ENCODE peak calls at places on chromosome 5, in four cellular contexts. L, N, F and K are unnamed samples.

GRCh38 chr5:164301708-164302107 is 796.3 kb downstream of the MAT2B start:
- DNase-seq in L (no peak), N (no peak), F (no peak), K (no peak)

GRCh38 chr5:88281322-88281721 is 12.7 kb upstream of the TMEM161B start:
- DNase-seq in L (no peak), N (no peak), F (no peak), K (no peak)

GRCh38 chr5:175517824-175518450 is 39.6 kb downstream of the SFXN1 start:
- DNase-seq in L (no peak), N (no peak), F (no peak), K (peak)

GRCh38 chr5:116510525-116510924 is 64.1 kb downstream of the SEMA6A start:
- DNase-seq in L (no peak), N (no peak), F (no peak), K (no peak)

GRCh38 chr5:139130217-139130616 is 68.0 kb downstream of the SIL1 start:
- DNase-seq in L (no peak), N (no peak), F (no peak), K (no peak)

GRCh38 chr5:65914644-65915196 is 11.7 kb upstream of the ERBIN start:
- DNase-seq in L (peak), N (peak), F (no peak), K (peak)

GRCh38 chr5:78544531-78545200 is 103.9 kb downstream of the LHFPL2 start:
- DNase-seq in L (no peak), N (peak), F (peak), K (no peak)

GRCh38 chr5:126972062-126972895 is 58.1 kb downstream of the MARCHF3 start:
- DNase-seq in L (peak), N (peak), F (peak), K (no peak)

GRCh38 chr5:154583545-154584168 is 105.6 kb upstream of the HAND1 start:
- DNase-seq in L (no peak), N (no peak), F (no peak), K (no peak)

GRCh38 chr5:72314571-72315172 is 5.4 kb downstream of the MRPS27 start:
- DNase-seq in L (peak), N (no peak), F (no peak), K (peak)

GRCh38 chr5:2012885-2013284 is 130.2 kb upstream of the IRX4 start:
- DNase-seq in L (no peak), N (no peak), F (no peak), K (no peak)

GRCh38 chr5:77308154-77308960 is 97.9 kb downstream of the PDE8B start:
- DNase-seq in L (no peak), N (no peak), F (no peak), K (no peak)

GRCh38 chr5:167530548-167530947 is 760.9 kb upstream of the WWC1 start:
- DNase-seq in L (no peak), N (no peak), F (no peak), K (no peak)

GRCh38 chr5:166240705-166241104 is 2050.7 kb upstream of the WWC1 start:
- DNase-seq in L (no peak), N (no peak), F (no peak), K (no peak)

GRCh38 chr5:93611900-93612898 is 29.2 kb downstream of the NR2F1 start:
- DNase-seq in L (no peak), N (no peak), F (no peak), K (no peak)

GRCh38 chr5:773517-774264 is 10.8 kb downstream of the ZDHHC11B start:
- DNase-seq in L (no peak), N (no peak), F (no peak), K (peak)

GRCh38 chr5:3602713-3603502 is 7.3 kb downstream of the IRX1 start:
- DNase-seq in L (peak), N (no peak), F (no peak), K (peak)

GRCh38 chr5:120293796-120294195 is 170.3 kb upstream of the PRR16 start:
- DNase-seq in L (no peak), N (no peak), F (no peak), K (no peak)

GRCh38 chr5:160423025-160423554 is 1.4 kb downstream of the PTTG1 start:
- DNase-seq in L (no peak), N (no peak), F (peak), K (no peak)

GRCh38 chr5:168843998-168844374 is 264.8 kb upstream of the PANK3 start:
- DNase-seq in L (no peak), N (no peak), F (no peak), K (no peak)

GRCh38 chr5:179805070-179805528 is 1.6 kb downstream of the MGAT4B start:
- DNase-seq in L (no peak), N (peak), F (no peak), K (peak)

GRCh38 chr5:40680741-40681350 is 1.1 kb downstream of the PTGER4 start:
- DNase-seq in L (no peak), N (peak), F (peak), K (no peak)

GRCh38 chr5:95530441-95530840 is 24.3 kb downstream of the SKIC3 start:
- DNase-seq in L (no peak), N (no peak), F (no peak), K (peak)

GRCh38 chr5:161966544-161966943 is 101.0 kb upstream of the GABRG2 start:
- DNase-seq in L (peak), N (no peak), F (peak), K (peak)

GRCh38 chr5:53416144-53416730 is 64.2 kb upstream of the FST start:
- DNase-seq in L (no peak), N (no peak), F (no peak), K (no peak)

GRCh38 chr5:33736510-33736909 is 155.3 kb downstream of the ADAMTS12 start:
- DNase-seq in L (peak), N (no peak), F (no peak), K (no peak)

GRCh38 chr5:107304671-107305070 is 366.1 kb downstream of the EFNA5 start:
- DNase-seq in L (no peak), N (no peak), F (no peak), K (no peak)

GRCh38 chr5:107303581-107303980 is 367.2 kb downstream of the EFNA5 start:
- DNase-seq in L (no peak), N (no peak), F (no peak), K (no peak)

GRCh38 chr5:107303163-107303562 is 367.6 kb downstream of the EFNA5 start:
- DNase-seq in L (no peak), N (no peak), F (no peak), K (no peak)

GRCh38 chr5:107301959-107302840 is 368.5 kb downstream of the EFNA5 start:
- DNase-seq in L (no peak), N (no peak), F (peak), K (no peak)

DNA sequence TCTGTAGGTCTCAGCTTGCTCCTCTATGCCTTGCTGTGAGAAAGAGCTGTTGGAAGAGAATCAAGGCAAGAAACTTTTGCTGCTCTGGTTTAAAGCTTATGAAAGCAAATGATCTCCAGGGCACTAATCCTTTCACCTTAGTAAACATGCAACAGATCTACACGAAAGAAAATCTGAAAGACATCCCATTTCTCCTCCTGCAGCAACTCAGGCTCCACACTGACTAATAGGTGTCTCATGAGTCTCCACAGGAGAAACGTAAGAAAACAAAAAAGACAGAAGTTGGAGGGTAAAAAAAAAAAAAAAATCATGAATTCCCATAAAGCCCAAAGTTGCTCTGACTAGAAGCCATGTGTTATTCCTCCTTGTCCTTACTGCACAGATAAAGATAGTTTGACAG is 369.8 kb downstream of the EFNA5 start:
- DNase-seq in L (no peak), N (no peak), F (no peak), K (no peak)
- H3K4me3 ChIP-seq in L (no peak), N (no peak), F (no peak), K (no peak)

GRCh38 chr5:14206028-14206725 is 63.0 kb downstream of the TRIO start:
- DNase-seq in L (no peak), N (no peak), F (no peak), K (no peak)

GRCh38 chr5:14201325-14202061 is 58.4 kb downstream of the TRIO start:
- DNase-seq in L (no peak), N (no peak), F (no peak), K (no peak)

GRCh38 chr5:14202462-14202861 is 59.3 kb downstream of the TRIO start:
- DNase-seq in L (no peak), N (peak), F (peak), K (no peak)

GRCh38 chr5:14204011-14204670 is 61.0 kb downstream of the TRIO start:
- DNase-seq in L (no peak), N (no peak), F (peak), K (no peak)

GRCh38 chr5:14204785-14205321 is 61.7 kb downstream of the TRIO start:
- DNase-seq in L (peak), N (peak), F (peak), K (peak)
- H3K4me3 ChIP-seq in L (peak), N (peak), F (peak), K (no peak)

GRCh38 chr5:173615884-173616576 is 420 bp downstream of the BOD1 start:
- DNase-seq in L (peak), N (peak), F (peak), K (peak)

GRCh38 chr5:173614591-173614990 is 1.9 kb downstream of the BOD1 start:
- DNase-seq in L (no peak), N (no peak), F (no peak), K (no peak)

GRCh38 chr5:173613433-173614144 is 2.9 kb downstream of the BOD1 start:
- DNase-seq in L (no peak), N (no peak), F (no peak), K (no peak)

GRCh38 chr5:173612948-173613347 is 3.5 kb downstream of the BOD1 start:
- DNase-seq in L (peak), N (no peak), F (no peak), K (no peak)

GRCh38 chr5:173611706-173612105 is 4.7 kb downstream of the BOD1 start:
- DNase-seq in L (no peak), N (no peak), F (no peak), K (no peak)
- H3K4me3 ChIP-seq in L (no peak), N (no peak), F (no peak), K (no peak)

GRCh38 chr5:141403387-141403786 is 809 bp downstream of the PCDHGA9 start:
- DNase-seq in L (no peak), N (no peak), F (no peak), K (no peak)

GRCh38 chr5:141393267-141393666 is 834 bp downstream of the PCDHGA8 start:
- DNase-seq in L (no peak), N (no peak), F (no peak), K (no peak)

GRCh38 chr5:141402553-141403328 is at the start of gene PCDHGA9:
- DNase-seq in L (no peak), N (no peak), F (no peak), K (no peak)

GRCh38 chr5:141399555-141400258 is 2.0 kb downstream of the PCDHGB5 start:
- DNase-seq in L (no peak), N (no peak), F (no peak), K (no peak)

DNA sequence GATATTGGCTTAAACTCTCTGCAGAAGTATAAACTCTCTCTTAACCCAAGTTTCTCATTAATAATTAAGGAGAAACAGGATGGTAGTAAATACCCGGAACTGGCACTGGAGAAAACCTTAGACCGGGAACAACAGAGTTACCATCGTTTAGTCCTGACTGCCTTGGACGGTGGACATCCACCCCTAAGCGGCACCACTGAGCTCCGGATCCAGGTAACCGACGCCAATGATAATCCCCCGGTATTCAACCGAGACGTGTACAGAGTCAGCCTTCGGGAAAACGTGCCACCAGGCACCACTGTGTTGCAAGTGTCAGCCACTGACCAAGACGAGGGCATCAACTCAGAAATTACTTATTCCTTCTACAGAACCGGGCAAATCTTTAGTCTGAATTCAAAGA is 861 bp downstream of the PCDHGB5 start:
- DNase-seq in L (no peak), N (no peak), F (no peak), K (no peak)
- H3K4me3 ChIP-seq in L (no peak), N (no peak), F (no peak), K (no peak)

GRCh38 chr5:81290146-81290545 is 11.2 kb upstream of the ZCCHC9 start:
- DNase-seq in L (no peak), N (no peak), F (no peak), K (no peak)

GRCh38 chr5:81297531-81297930 is 3.9 kb upstream of the ZCCHC9 start:
- DNase-seq in L (no peak), N (no peak), F (no peak), K (no peak)

GRCh38 chr5:81286059-81286617 is 15.2 kb upstream of the ZCCHC9 start:
- DNase-seq in L (no peak), N (no peak), F (no peak), K (no peak)

GRCh38 chr5:81288021-81288433 is 13.4 kb upstream of the ZCCHC9 start:
- DNase-seq in L (no peak), N (no peak), F (peak), K (no peak)

DNA sequence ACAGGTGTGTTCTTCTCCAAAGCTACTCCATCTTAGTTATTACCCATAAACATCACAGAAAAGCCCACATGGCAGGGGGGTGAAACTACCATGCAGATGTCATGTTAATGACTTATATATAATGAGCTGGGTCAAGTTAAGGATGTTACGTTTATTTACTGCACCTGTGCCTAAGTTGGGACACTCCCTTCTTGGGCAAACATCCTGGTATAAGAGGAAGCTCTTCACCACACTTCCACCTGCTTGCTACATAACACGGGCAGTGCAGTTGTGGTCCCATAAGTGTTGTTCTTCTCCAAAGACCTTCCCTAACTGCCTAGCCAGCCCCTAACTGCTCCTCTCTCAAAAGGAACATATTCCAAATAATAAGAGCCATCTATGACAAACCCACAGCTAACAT is 9.3 kb upstream of the ZCCHC9 start:
- DNase-seq in L (no peak), N (no peak), F (no peak), K (no peak)
- H3K4me3 ChIP-seq in L (no peak), N (no peak), F (no peak), K (no peak)

GRCh38 chr5:172150514-172151425 is 37.3 kb downstream of the STK10 start:
- DNase-seq in L (no peak), N (peak), F (peak), K (no peak)
- H3K4me3 ChIP-seq in L (no peak), N (no peak), F (no peak), K (no peak)

DNA sequence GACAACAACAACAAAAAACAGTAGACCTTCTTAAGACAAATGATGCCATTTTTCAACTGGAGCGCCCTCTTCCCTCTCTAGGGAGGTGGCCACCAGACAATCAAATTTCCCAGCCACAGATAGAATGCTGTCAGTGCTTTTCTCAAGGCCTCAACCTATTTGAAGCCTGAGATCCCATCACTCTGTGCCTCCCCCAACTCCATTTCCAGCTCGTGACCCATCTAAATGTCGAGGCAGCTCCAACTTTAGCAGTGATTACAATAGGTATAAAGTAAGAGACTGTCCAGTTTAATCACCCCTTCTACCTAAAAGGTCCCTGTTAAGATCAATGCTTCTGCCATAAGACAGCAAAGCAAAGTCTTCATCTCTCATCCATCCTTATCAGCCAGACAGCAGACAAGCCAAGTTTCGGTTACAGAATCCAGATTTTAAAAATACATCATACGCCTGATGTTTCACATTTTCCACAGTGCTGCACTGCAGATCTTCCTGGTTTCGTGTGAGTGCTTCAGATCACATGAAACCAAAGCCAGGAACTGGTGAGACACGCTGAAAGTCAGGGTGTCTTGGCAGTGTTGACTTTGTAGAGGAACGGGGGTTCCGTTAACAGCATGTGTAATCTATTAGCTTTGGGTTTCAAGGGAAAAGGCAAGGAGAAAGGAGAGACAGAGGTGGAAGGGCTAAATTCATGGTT is 447.8 kb downstream of the ENC1 start:
- DNase-seq in L (no peak), N (no peak), F (peak), K (peak)
- H3K4me3 ChIP-seq in L (no peak), N (no peak), F (no peak), K (no peak)

DNA sequence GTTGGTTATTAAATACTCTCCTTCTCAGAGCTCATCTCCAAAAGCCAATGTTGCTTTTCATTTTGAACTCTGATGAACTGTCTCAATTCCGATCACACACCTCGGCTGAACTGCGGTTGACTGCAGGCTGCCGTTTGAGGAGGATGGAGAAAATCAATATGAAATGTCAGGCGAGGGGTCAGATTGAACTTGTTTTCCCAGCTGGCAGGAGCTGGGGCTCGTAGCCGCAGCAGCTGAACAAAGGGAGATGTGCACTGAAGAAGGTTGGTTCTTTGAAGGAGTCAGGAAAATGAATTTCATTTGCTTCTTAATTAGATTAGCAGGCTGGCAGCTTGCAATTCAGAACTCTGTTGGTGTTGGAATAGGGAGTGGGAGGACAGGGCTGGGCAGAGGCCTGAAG is 117.3 kb upstream of the GPR151 start:
- DNase-seq in L (no peak), N (no peak), F (no peak), K (no peak)
- H3K4me3 ChIP-seq in L (no peak), N (no peak), F (no peak), K (no peak)